ENCODE peak calls at places on chromosomes 1 and 21, in ten cellular contexts. H, N, E, G, T, V, B, D, Q and Y are unnamed samples.

GRCh38 chr1:10835423-10836421 is 39.3 kb upstream of the CASZ1 start:
- DNase-seq in H (peak; percentile 97), N (no peak), E (peak; percentile 66), G (peak; percentile 85), T (peak; percentile 97), V (no peak), B (peak; percentile 57), D (peak; percentile 96), Q (peak; percentile 36), Y (peak; percentile 98)

GRCh38 chr1:92990828-92991227 is 29.6 kb upstream of the DIPK1A start:
- DNase-seq in H (no peak), N (peak; percentile 58), E (no peak), G (no peak), T (no peak), V (no peak), B (no peak), D (no peak), Q (no peak), Y (no peak)

GRCh38 chr1:206472454-206472853 is 2.2 kb downstream of the IKBKE start:
- DNase-seq in H (no peak), N (peak; percentile 40), E (peak; percentile 86), G (peak; percentile 30), T (peak; percentile 52), V (peak; percentile 74), B (peak; percentile 68), D (peak; percentile 51), Q (peak; percentile 93), Y (peak; percentile 42)

GRCh38 chr1:194164755-194165154 is 978.3 kb upstream of the B3GALT2 start:
- DNase-seq in H (no peak), N (no peak), E (no peak), G (no peak), T (no peak), V (no peak), B (no peak), D (no peak), Q (no peak), Y (no peak)

GRCh38 chr1:192439373-192440025 is 122.7 kb downstream of the RGS21 start:
- DNase-seq in H (no peak), N (no peak), E (peak; percentile 95), G (peak; percentile 8), T (no peak), V (peak; percentile 84), B (peak; percentile 58), D (no peak), Q (peak; percentile 95), Y (no peak)

GRCh38 chr1:93638981-93639380 is 42.7 kb downstream of the BCAR3 start:
- DNase-seq in H (peak; percentile 57), N (no peak), E (no peak), G (no peak), T (peak; percentile 64), V (no peak), B (no peak), D (peak; percentile 66), Q (no peak), Y (peak; percentile 56)

GRCh38 chr1:8374812-8375211 is 56.9 kb downstream of the SLC45A1 start:
- DNase-seq in H (no peak), N (peak; percentile 51), E (peak; percentile 28), G (no peak), T (peak; percentile 62), V (peak; percentile 46), B (peak; percentile 71), D (peak; percentile 76), Q (peak; percentile 56), Y (peak; percentile 55)

GRCh38 chr1:37147906-37148305 is 113.6 kb upstream of the GRIK3 start:
- DNase-seq in H (no peak), N (no peak), E (no peak), G (no peak), T (no peak), V (no peak), B (no peak), D (no peak), Q (no peak), Y (no peak)

GRCh38 chr1:8731162-8731561 is 86.3 kb downstream of the RERE start:
- DNase-seq in H (no peak), N (no peak), E (no peak), G (no peak), T (no peak), V (no peak), B (no peak), D (peak; percentile 84), Q (no peak), Y (no peak)

GRCh38 chr1:203557390-203557789 is 63.4 kb downstream of the OPTC start:
- DNase-seq in H (no peak), N (no peak), E (peak; percentile 88), G (peak; percentile 47), T (no peak), V (peak; percentile 35), B (peak; percentile 94), D (no peak), Q (peak; percentile 83), Y (no peak)

GRCh38 chr1:205513774-205514173 is 9.3 kb downstream of the CDK18 start:
- DNase-seq in H (no peak), N (no peak), E (no peak), G (no peak), T (no peak), V (no peak), B (no peak), D (no peak), Q (no peak), Y (no peak)

GRCh38 chr1:37919277-37919676 is 27.6 kb downstream of the INPP5B start:
- DNase-seq in H (no peak), N (peak; percentile 58), E (peak; percentile 15), G (peak; percentile 26), T (peak; percentile 45), V (peak; percentile 7), B (peak; percentile 57), D (peak; percentile 71), Q (peak; percentile 41), Y (peak; percentile 46)

DNA sequence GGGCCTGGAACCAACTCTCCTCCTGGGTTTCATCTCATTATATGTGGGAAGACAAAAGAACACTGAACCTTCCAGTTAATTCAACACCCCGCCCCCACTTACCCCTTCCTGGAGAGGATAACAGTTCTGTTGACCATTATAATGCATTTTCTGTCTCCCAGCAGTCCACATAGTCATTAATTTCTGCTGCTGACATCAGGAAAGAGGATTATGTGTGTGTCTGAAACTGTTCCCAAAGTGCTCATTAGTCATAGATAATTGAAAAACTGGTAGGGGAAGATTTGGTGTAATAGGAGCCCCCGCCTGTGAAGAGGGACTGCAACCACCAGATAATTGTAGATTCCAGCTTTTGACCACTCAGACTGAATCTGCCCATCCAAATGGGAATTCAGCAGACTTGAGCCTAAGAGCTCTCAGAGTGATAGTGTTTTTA is 208.7 kb downstream of the FGGY start:
- DNase-seq in H (no peak), N (no peak), E (peak; percentile 74), G (no peak), T (no peak), V (no peak), B (peak; percentile 35), D (no peak), Q (no peak), Y (peak; percentile 17)
- H2AFZ ChIP-seq in H (no peak overlapping the region), N (no peak overlapping the region), E (no peak overlapping the region), G (no peak overlapping the region), T (no peak overlapping the region), V (no peak overlapping the region), B (no peak overlapping the region), D (no peak overlapping the region), Q (no peak overlapping the region), Y (no peak overlapping the region)

GRCh38 chr21:32364387-32364786 is 28.4 kb downstream of the URB1 start:
- DNase-seq in H (no peak), N (no peak), E (peak; percentile 23), G (no peak), T (no peak), V (no peak), B (no peak), D (no peak), Q (no peak), Y (peak; percentile 15)
- H2AFZ ChIP-seq in H (no peak overlapping the region), N (no peak overlapping the region), E (no peak overlapping the region), G (no peak overlapping the region), T (no peak overlapping the region), V (no peak overlapping the region), B (no peak overlapping the region), D (no peak overlapping the region), Q (no peak overlapping the region), Y (no peak overlapping the region)

DNA sequence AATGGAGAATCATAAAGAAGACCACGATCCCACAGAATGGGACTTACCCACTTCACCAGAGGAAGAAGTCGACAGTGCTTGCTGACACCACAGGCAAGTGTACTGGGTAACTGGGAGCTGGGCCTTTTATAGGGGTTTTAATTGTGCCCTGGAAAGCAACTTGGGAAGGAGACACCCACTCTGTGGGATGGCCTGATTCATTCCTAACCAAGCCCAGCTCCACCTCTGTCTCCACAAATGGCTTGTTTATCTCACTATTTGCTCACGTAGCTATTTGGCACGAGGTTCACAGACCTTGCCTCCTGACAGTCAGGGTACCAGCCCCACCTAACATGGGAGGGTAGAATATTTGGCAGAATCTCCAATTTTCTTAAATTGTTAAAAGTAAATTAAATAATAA is at the start of gene TCHH:
- DNase-seq in H (no peak), N (no peak), E (no peak), G (no peak), T (no peak), V (no peak), B (no peak), D (no peak), Q (no peak), Y (no peak)
- H2AFZ ChIP-seq in H (no peak within 1 kb of the TSS), N (no peak within 1 kb of the TSS), E (no peak within 1 kb of the TSS), G (no peak within 1 kb of the TSS), T (no peak within 1 kb of the TSS), V (no peak within 1 kb of the TSS), B (no peak within 1 kb of the TSS), D (no peak within 1 kb of the TSS), Q (no peak within 1 kb of the TSS), Y (no peak within 1 kb of the TSS)

GRCh38 chr1:212401838-212402582 is 12.7 kb downstream of the PACC1 start:
- DNase-seq in H (no peak), N (no peak), E (peak; percentile 65), G (no peak), T (no peak), V (peak; percentile 56), B (peak; percentile 62), D (no peak), Q (peak; percentile 73), Y (no peak)
- H2AFZ ChIP-seq in H (no peak overlapping the region), N (no peak overlapping the region), E (no peak overlapping the region), G (no peak overlapping the region), T (no peak overlapping the region), V (no peak overlapping the region), B (no peak overlapping the region), D (no peak overlapping the region), Q (no peak overlapping the region), Y (no peak overlapping the region)

GRCh38 chr1:162251102-162251501 is 125.6 kb downstream of the SPATA46 start:
- DNase-seq in H (no peak), N (no peak), E (no peak), G (no peak), T (no peak), V (no peak), B (no peak), D (no peak), Q (no peak), Y (no peak)
- H2AFZ ChIP-seq in H (no peak overlapping the region), N (no peak overlapping the region), E (no peak overlapping the region), G (no peak overlapping the region), T (no peak overlapping the region), V (no peak overlapping the region), B (no peak overlapping the region), D (no peak overlapping the region), Q (no peak overlapping the region), Y (no peak overlapping the region)

DNA sequence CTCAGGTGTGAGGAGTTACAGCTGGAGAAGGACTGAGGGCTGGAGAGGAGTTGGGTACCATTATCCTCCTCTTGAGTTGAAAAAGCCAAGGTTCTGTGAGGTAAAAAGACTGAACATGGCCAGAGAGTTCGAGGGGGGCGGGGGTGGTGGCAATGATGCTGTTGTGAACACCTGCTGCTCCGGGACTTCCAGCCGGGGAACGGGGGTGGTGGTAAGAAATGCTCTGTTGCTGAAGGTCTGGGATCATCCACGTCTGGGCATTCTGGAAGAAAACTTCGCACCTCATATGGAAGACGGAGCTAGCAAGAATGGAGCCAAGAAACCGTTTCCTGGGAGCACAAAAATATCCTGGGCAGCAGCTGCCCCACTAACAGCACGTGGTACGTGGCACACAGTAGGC is 20.1 kb upstream of the ALPL start:
- DNase-seq in H (no peak), N (no peak), E (no peak), G (no peak), T (no peak), V (no peak), B (no peak), D (no peak), Q (no peak), Y (no peak)
- H2AFZ ChIP-seq in H (peak overlapping the region; percentile 39), N (peak overlapping the region; percentile 19), E (no peak overlapping the region), G (no peak overlapping the region), T (no peak overlapping the region), V (no peak overlapping the region), B (no peak overlapping the region), D (no peak overlapping the region), Q (peak overlapping the region; percentile 24), Y (no peak overlapping the region)